ENCODE peak calls at places on chromosomes 4 and X, in four cellular contexts. One of them, this sample, is unnamed. For H3K4me1 and H3K27me3, the result is how much of the 10 kb centered on the place peaks cover.

GRCh38 chr4:158172558-158173258 is at the start of gene GASK1B:
- DNase-seq in sigmoid colon: no peak
- DNase-seq in CD8-positive, alpha-beta memory T cell: no peak
- DNase-seq in Peyer's patch: no peak
- DNase-seq in this sample: no peak

GRCh38 chr4:77052352-77052751 is 23.4 kb downstream of the CCNI start:
- DNase-seq in CD8-positive, alpha-beta memory T cell: peak
- DNase-seq in sigmoid colon: no peak
- DNase-seq in Peyer's patch: peak
- DNase-seq in this sample: peak

GRCh38 chr4:19615086-19615689 is 636.5 kb upstream of the SLIT2 start:
- DNase-seq in Peyer's patch: no peak
- DNase-seq in CD8-positive, alpha-beta memory T cell: no peak
- DNase-seq in sigmoid colon: no peak
- DNase-seq in this sample: no peak

GRCh38 chrX:1584237-1585011 is 7.0 kb upstream of the AKAP17A start:
- DNase-seq in Peyer's patch: no peak
- DNase-seq in sigmoid colon: no peak
- DNase-seq in CD8-positive, alpha-beta memory T cell: no peak
- DNase-seq in this sample: no peak

GRCh38 chr4:47484169-47484568 is 906 bp upstream of the ATP10D start:
- DNase-seq in CD8-positive, alpha-beta memory T cell: no peak
- DNase-seq in sigmoid colon: no peak
- DNase-seq in Peyer's patch: no peak
- DNase-seq in this sample: no peak

GRCh38 chrX:16484338-16484737 is 165.6 kb upstream of the S100G start:
- DNase-seq in CD8-positive, alpha-beta memory T cell: peak
- DNase-seq in Peyer's patch: no peak
- DNase-seq in sigmoid colon: no peak
- DNase-seq in this sample: no peak

GRCh38 chr4:184096561-184097239 is 121.0 kb downstream of the ENPP6 start:
- DNase-seq in sigmoid colon: no peak
- DNase-seq in Peyer's patch: no peak
- DNase-seq in CD8-positive, alpha-beta memory T cell: no peak
- DNase-seq in this sample: no peak

GRCh38 chr4:8910822-8911310 is 39.2 kb upstream of the HMX1 start:
- DNase-seq in Peyer's patch: no peak
- DNase-seq in sigmoid colon: no peak
- DNase-seq in CD8-positive, alpha-beta memory T cell: no peak
- DNase-seq in this sample: no peak

GRCh38 chrX:7083468-7084396 is 63.8 kb upstream of the STS start:
- DNase-seq in sigmoid colon: no peak
- DNase-seq in Peyer's patch: peak
- DNase-seq in CD8-positive, alpha-beta memory T cell: peak
- DNase-seq in this sample: peak

GRCh38 chr4:26003072-26003471 is 89.1 kb downstream of the SMIM20 start:
- DNase-seq in Peyer's patch: no peak
- DNase-seq in sigmoid colon: no peak
- DNase-seq in CD8-positive, alpha-beta memory T cell: no peak
- DNase-seq in this sample: no peak

DNA sequence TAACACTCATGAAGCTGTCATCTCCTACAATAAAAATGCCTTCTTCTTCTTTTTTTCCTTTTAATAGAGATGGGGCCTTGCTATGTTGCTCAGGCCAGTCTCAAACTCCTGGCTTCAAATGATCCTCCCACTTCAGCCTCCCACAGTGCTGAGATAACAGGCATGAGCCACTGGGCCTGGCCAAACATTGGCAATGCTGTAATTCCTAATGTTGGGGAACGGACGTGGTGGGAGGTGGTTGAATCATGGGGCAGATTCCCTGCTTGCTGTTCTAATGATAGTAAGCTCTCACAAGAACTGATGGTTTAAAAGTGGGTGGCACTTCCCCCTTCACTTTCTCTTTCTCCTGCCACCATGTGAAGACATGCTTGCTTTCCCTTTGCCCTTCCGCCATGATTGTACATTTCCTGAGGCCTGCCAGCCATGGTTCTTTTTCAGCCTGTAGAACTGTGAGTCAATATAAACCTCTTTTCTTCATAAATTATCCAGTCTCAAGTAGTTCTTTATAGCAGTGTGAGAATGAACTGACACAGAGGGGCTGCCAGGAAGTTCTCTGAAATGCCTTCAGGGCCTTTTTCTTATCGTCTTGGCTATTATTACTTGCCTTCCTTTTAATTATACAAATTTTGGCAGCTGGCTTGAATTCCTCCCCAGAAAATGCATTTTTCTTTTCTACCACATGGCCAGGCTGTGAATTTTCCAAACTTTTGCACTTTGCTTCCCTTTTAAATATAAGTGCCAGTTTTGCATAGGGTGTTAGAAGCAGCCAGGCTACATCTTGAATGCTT is 93.0 kb downstream of the CENPC start:
- DNase-seq in sigmoid colon: no peak
- DNase-seq in CD8-positive, alpha-beta memory T cell: no peak
- DNase-seq in Peyer's patch: no peak
- DNase-seq in this sample: no peak
- H3K4me1 ChIP-seq in sigmoid colon: under half
- H3K4me1 ChIP-seq in CD8-positive, alpha-beta memory T cell: under half
- H3K4me1 ChIP-seq in Peyer's patch: under half
- H3K4me1 ChIP-seq in this sample: under half

GRCh38 chrX:106670631-106671030 is 55.9 kb upstream of the RNF128 start:
- DNase-seq in Peyer's patch: no peak
- DNase-seq in CD8-positive, alpha-beta memory T cell: no peak
- DNase-seq in sigmoid colon: no peak
- DNase-seq in this sample: no peak
- H3K27me3 ChIP-seq in Peyer's patch: under half
- H3K27me3 ChIP-seq in CD8-positive, alpha-beta memory T cell: under half
- H3K27me3 ChIP-seq in sigmoid colon: under half
- H3K27me3 ChIP-seq in this sample: under half

DNA sequence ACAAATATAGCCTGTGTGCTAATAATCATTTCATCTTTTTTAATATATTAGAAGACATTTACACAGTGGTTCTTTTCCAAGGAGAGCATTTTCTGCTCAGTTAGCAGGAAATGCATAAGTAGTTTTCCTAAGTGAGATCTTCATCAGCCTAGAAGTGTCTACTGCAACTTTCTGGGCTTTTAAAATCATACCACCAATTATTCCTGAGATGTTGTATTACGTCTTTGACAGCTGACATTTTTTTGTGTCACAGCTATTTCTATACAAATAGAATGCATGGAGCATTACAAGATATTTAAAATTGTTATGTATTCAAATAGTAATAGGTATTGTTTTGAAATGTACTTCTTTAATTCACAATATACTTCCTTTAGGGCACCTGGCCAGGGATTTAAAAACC is 158.0 kb downstream of the GRID2 start:
- DNase-seq in Peyer's patch: no peak
- DNase-seq in CD8-positive, alpha-beta memory T cell: no peak
- DNase-seq in sigmoid colon: no peak
- DNase-seq in this sample: no peak
- H3K4me3 ChIP-seq in Peyer's patch: no peak
- H3K4me3 ChIP-seq in CD8-positive, alpha-beta memory T cell: no peak
- H3K4me3 ChIP-seq in sigmoid colon: no peak
- H3K4me3 ChIP-seq in this sample: no peak

DNA sequence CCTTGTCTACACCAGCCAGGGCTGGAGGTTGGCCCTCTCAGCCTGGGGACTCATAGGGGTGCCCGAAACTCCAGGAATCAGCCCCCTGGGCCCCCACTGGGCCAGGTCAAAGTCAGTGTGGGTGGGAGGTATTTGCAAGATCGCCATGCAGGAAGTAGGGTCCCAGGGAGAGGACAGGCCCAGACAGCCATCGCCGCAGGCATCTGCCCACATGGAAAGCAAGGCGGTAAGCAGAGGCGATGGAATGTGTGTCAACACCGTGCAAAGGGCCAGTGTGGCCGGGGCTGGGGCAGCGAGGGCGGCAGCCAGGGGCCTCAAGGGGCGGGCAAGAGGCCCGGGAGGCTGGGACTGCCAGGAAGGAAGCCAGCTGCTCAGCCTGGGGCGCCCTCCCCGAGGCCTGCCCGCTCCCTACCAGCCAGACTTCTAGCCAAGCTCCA is 19.3 kb upstream of the DUSP9 start:
- DNase-seq in CD8-positive, alpha-beta memory T cell: no peak
- DNase-seq in sigmoid colon: peak
- DNase-seq in Peyer's patch: no peak
- DNase-seq in this sample: no peak
- H3K4me1 ChIP-seq in CD8-positive, alpha-beta memory T cell: under half
- H3K4me1 ChIP-seq in sigmoid colon: under half
- H3K4me1 ChIP-seq in Peyer's patch: under half
- H3K4me1 ChIP-seq in this sample: under half

GRCh38 chr4:7391637-7392437 is 42.9 kb downstream of the PSAPL1 start:
- DNase-seq in CD8-positive, alpha-beta memory T cell: no peak
- DNase-seq in sigmoid colon: no peak
- DNase-seq in Peyer's patch: no peak
- DNase-seq in this sample: no peak

GRCh38 chr4:7394681-7395451 is 39.9 kb downstream of the PSAPL1 start:
- DNase-seq in sigmoid colon: no peak
- DNase-seq in CD8-positive, alpha-beta memory T cell: no peak
- DNase-seq in Peyer's patch: peak
- DNase-seq in this sample: no peak

GRCh38 chr4:7394184-7394575 is 40.5 kb downstream of the PSAPL1 start:
- DNase-seq in CD8-positive, alpha-beta memory T cell: no peak
- DNase-seq in sigmoid colon: no peak
- DNase-seq in Peyer's patch: no peak
- DNase-seq in this sample: no peak

GRCh38 chr4:7392438-7393374 is 42.0 kb downstream of the PSAPL1 start:
- DNase-seq in sigmoid colon: no peak
- DNase-seq in Peyer's patch: no peak
- DNase-seq in CD8-positive, alpha-beta memory T cell: no peak
- DNase-seq in this sample: no peak

DNA sequence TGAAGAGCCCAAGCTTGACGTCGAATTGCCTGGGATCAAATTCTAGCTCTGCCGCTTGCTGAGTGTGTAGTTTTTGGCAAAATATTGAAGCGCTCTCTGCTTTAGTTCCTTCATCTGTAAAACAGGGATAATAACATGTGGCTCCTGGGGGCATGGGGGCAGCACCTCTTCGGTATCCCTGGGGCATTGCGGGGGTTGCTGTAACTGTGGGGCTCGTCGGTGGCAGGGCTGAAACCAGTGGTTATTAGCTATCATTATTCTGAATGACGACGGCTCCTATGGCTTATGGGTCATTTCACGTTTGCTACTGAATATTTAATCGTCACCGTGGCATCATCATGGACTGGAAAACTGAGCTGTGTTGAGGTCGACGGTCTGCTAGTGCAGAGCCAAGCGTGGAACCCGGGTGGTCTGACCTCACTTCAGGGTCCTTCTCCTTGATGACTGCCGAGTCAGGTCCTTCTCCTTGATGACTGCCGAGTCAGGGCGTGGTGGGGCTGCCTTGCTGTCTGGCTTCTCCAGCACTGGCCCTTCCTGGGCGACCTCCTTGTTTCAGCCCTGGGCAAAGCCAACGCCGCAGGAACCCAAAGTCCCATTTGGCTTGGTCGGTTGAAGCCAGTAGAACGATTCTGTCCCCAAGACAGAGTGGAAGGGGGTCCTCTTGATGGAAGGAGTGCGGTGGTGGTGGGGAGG is 41.1 kb downstream of the PSAPL1 start:
- DNase-seq in Peyer's patch: no peak
- DNase-seq in CD8-positive, alpha-beta memory T cell: no peak
- DNase-seq in sigmoid colon: no peak
- DNase-seq in this sample: no peak
- H3K27me3 ChIP-seq in Peyer's patch: under half
- H3K27me3 ChIP-seq in CD8-positive, alpha-beta memory T cell: under half
- H3K27me3 ChIP-seq in sigmoid colon: under half
- H3K27me3 ChIP-seq in this sample: under half

This sample was measured in effector memory CD4-positive, alpha-beta T cell.